ENCODE peak calls at places on chromosomes 13 and 19, in six cellular contexts. C is NCI-H1092; Z is hippocampal formation; W is stimulated activated CD8-positive, alpha-beta memory T cell treated with anti-CD3 and anti-CD28 coated beads, Interleukin-4, amount 100 ng/mL, for 1 hour; K is smooth muscle cell of the brain vasculature; V is nephron progenitor cell. S is an unnamed sample.

GRCh38 chr13:59856281-59856810 is 307.4 kb downstream of the DIAPH3 start:
- DNase-seq in W (no peak), V (no peak), C (no peak), Z (no peak), K (no peak), S (no peak)

GRCh38 chr13:48571121-48571901 is 38.4 kb upstream of the RCBTB2 start:
- DNase-seq in V (no peak), Z (no peak), W (no peak), C (no peak), K (peak), S (no peak)

GRCh38 chr13:48318014-48318713 is 14.6 kb downstream of the RB1 start:
- DNase-seq in C (no peak), V (no peak), K (no peak), W (no peak), Z (no peak), S (no peak)

GRCh38 chr19:51324082-51324481 is 12.6 kb downstream of the IGLON5 start:
- DNase-seq in K (no peak), C (no peak), Z (no peak), W (no peak), V (no peak), S (no peak)

GRCh38 chr19:14381689-14382474 is 638 bp downstream of the ADGRE5 start:
- DNase-seq in V (no peak), W (no peak), C (no peak), Z (no peak), K (no peak), S (no peak)

GRCh38 chr13:38943231-38943630 is 47.4 kb downstream of the STOML3 start:
- DNase-seq in W (no peak), K (no peak), Z (no peak), V (no peak), C (no peak), S (no peak)

GRCh38 chr13:26710166-26710565 is 50.4 kb downstream of the GPR12 start:
- DNase-seq in C (no peak), V (no peak), K (no peak), W (no peak), Z (no peak), S (no peak)

GRCh38 chr13:60689571-60689970 is 292.6 kb downstream of the TDRD3 start:
- DNase-seq in Z (no peak), K (no peak), C (no peak), V (no peak), W (no peak), S (no peak)

GRCh38 chr13:73825143-73825542 is 309.1 kb downstream of the KLF12 start:
- DNase-seq in C (no peak), K (no peak), W (no peak), V (no peak), Z (no peak), S (no peak)

GRCh38 chr13:72390909-72391308 is 336.5 kb downstream of the MZT1 start:
- DNase-seq in K (no peak), W (no peak), V (no peak), Z (no peak), C (no peak), S (no peak)

GRCh38 chr19:58569191-58569942 is 3.8 kb downstream of the MZF1 start:
- DNase-seq in Z (no peak), W (no peak), V (no peak), K (no peak), C (no peak), S (no peak)

GRCh38 chr13:33690321-33690720 is 127.6 kb upstream of the RFC3 start:
- DNase-seq in V (no peak), C (no peak), Z (no peak), W (no peak), K (no peak), S (no peak)

GRCh38 chr19:35715981-35716734 is 1.6 kb upstream of the KMT2B start:
- DNase-seq in C (no peak), W (no peak), K (no peak), Z (no peak), V (peak), S (no peak)

GRCh38 chr19:35755550-35756371 is 1.1 kb downstream of the HSPB6 start:
- DNase-seq in Z (no peak), V (peak), W (no peak), K (no peak), C (no peak), S (no peak)

GRCh38 chr19:3970808-3971598 is at the start of gene DAPK3:
- DNase-seq in V (peak), Z (peak), K (peak), C (peak), W (peak), S (peak)

GRCh38 chr13:110109910-110110309 is 197.0 kb downstream of the COL4A1 start:
- DNase-seq in C (no peak), K (peak), V (no peak), Z (no peak), W (no peak), S (no peak)

GRCh38 chr13:67238277-67238859 is 8.2 kb upstream of the PCDH9 start:
- DNase-seq in K (no peak), V (no peak), C (peak), W (no peak), Z (peak), S (no peak)

GRCh38 chr13:50645092-50645491 is 198.4 kb downstream of the DLEU7 start:
- DNase-seq in C (no peak), Z (no peak), V (no peak), W (no peak), K (no peak), S (no peak)

GRCh38 chr13:50229935-50230334 is 214.7 kb downstream of the KCNRG start:
- DNase-seq in W (no peak), C (no peak), V (no peak), K (no peak), Z (no peak), S (no peak)

GRCh38 chr13:46041335-46041934 is 11.1 kb downstream of the ZC3H13 start:
- DNase-seq in K (no peak), Z (no peak), W (no peak), C (no peak), V (no peak), S (no peak)

GRCh38 chr19:46225558-46226004 is 4.0 kb upstream of the IGFL1 start:
- DNase-seq in W (no peak), Z (no peak), C (no peak), V (peak), K (no peak), S (no peak)

GRCh38 chr13:46154136-46154854 is 27.7 kb downstream of the LCP1 start:
- DNase-seq in K (no peak), C (no peak), Z (no peak), V (no peak), W (no peak), S (no peak)

GRCh38 chr19:47682939-47683338 is 30.3 kb upstream of the EHD2 start:
- DNase-seq in Z (no peak), V (no peak), W (no peak), K (no peak), C (no peak), S (no peak)

GRCh38 chr19:8423821-8424223 is 10.7 kb downstream of the MARCHF2 start:
- DNase-seq in V (peak), K (peak), W (no peak), Z (no peak), C (no peak), S (no peak)

GRCh38 chr13:105997436-105998232 is 537.8 kb downstream of the EFNB2 start:
- DNase-seq in C (no peak), K (no peak), V (peak), W (no peak), Z (no peak), S (no peak)

GRCh38 chr13:113796948-113797676 is 38.1 kb downstream of the TMEM255B start:
- DNase-seq in C (no peak), V (no peak), W (no peak), Z (no peak), K (no peak), S (no peak)

GRCh38 chr13:28544026-28544425 is 49.1 kb upstream of the FLT1 start:
- DNase-seq in C (no peak), W (no peak), Z (no peak), V (no peak), K (no peak), S (no peak)

GRCh38 chr13:29901714-29902631 is 51.6 kb upstream of the UBL3 start:
- DNase-seq in V (no peak), W (no peak), K (peak), C (no peak), Z (no peak), S (no peak)

GRCh38 chr19:41330946-41331678 is 21.1 kb downstream of the CCDC97 start:
- DNase-seq in W (no peak), Z (no peak), V (peak), C (no peak), K (no peak), S (no peak)

GRCh38 chr19:15466851-15467733 is 2.7 kb upstream of the RASAL3 start:
- DNase-seq in C (no peak), W (no peak), K (no peak), Z (no peak), V (no peak), S (no peak)

GRCh38 chr19:54399189-54399588 is 16.1 kb upstream of the TTYH1 start:
- DNase-seq in C (no peak), V (no peak), Z (no peak), K (no peak), W (no peak), S (no peak)

GRCh38 chr19:16342002-16342715 is 17.5 kb downstream of the KLF2 start:
- DNase-seq in W (no peak), K (no peak), C (no peak), V (no peak), Z (no peak), S (peak)

GRCh38 chr13:67023088-67023893 is 206.8 kb downstream of the PCDH9 start:
- DNase-seq in Z (no peak), C (peak), V (no peak), W (no peak), K (peak), S (peak)

GRCh38 chr19:17841810-17842662 is 5.7 kb downstream of the JAK3 start:
- DNase-seq in K (peak), Z (peak), C (peak), V (peak), W (no peak), S (peak)

GRCh38 chr19:43430142-43430710 is 15.5 kb downstream of the TEX101 start:
- DNase-seq in W (no peak), C (no peak), K (no peak), V (no peak), Z (no peak), S (no peak)

GRCh38 chr19:17872251-17873001 is 681 bp downstream of the SLC5A5 start:
- DNase-seq in K (no peak), C (no peak), V (no peak), W (no peak), Z (no peak), S (no peak)

S was measured in NCI-H2107.